ENCODE peak calls at places on chromosomes 2 and 18, in ten cellular contexts. K is neural progenitor cell; U is endodermal cell; M is A549; C is prostate gland; H is tibial artery; W is uterus; N is adrenal gland; B is right atrium auricular region; Q is CD8-positive, alpha-beta T cell. P is an unnamed sample.
A peak's percentile ranks its signal among the peaks of the same experiment; 100 is the strongest.

GRCh38 chr2:232488097-232488711 is 570 bp upstream of the ECEL1 start:
- DNase-seq in M (no peak), B (no peak), H (no peak), U (peak; percentile 88), K (peak; percentile 70), C (no peak), W (no peak), N (no peak), Q (no peak), P (no peak)

GRCh38 chr2:95292623-95293260 is 4.4 kb upstream of the KCNIP3 start:
- DNase-seq in K (no peak), Q (no peak), M (no peak), B (no peak), H (no peak), C (no peak), W (no peak), N (no peak), U (no peak), P (no peak)

GRCh38 chr2:25479761-25480160 is 138.0 kb upstream of the DNMT3A start:
- DNase-seq in C (peak; percentile 79), N (no peak), Q (no peak), M (no peak), H (no peak), U (no peak), K (no peak), B (no peak), W (no peak), P (no peak)

GRCh38 chr2:64018715-64019082 is 529 bp downstream of the VPS54 start:
- DNase-seq in N (peak; percentile 62), H (peak; percentile 38), W (peak; percentile 48), C (peak; percentile 38), M (no peak), Q (no peak), K (peak; percentile 63), B (no peak), U (no peak), P (no peak)

GRCh38 chr2:9179572-9180201 is 26.9 kb upstream of the ASAP2 start:
- DNase-seq in N (peak; percentile 61), C (no peak), Q (no peak), K (no peak), W (peak; percentile 76), M (peak; percentile 74), B (peak; percentile 90), H (peak; percentile 87), U (no peak), P (peak; percentile 88)

GRCh38 chr18:54209471-54210180 is 14.8 kb downstream of the MBD2 start:
- DNase-seq in B (no peak), H (no peak), K (no peak), W (no peak), U (no peak), M (no peak), N (no peak), C (no peak), Q (no peak), P (no peak)

GRCh38 chr2:38660282-38660681 is 5.6 kb upstream of the GALM start:
- DNase-seq in H (no peak), Q (no peak), K (no peak), B (no peak), C (no peak), M (no peak), W (no peak), U (no peak), N (no peak), P (no peak)

GRCh38 chr2:28368417-28368798 is 24.2 kb upstream of the FOSL2 start:
- DNase-seq in N (no peak), B (no peak), Q (no peak), M (no peak), H (no peak), K (no peak), C (no peak), U (peak; percentile 32), W (no peak), P (no peak)

GRCh38 chr2:128315829-128316776 is 2.6 kb downstream of the HS6ST1 start:
- DNase-seq in K (no peak), U (peak; percentile 53), H (peak; percentile 18), C (peak; percentile 10), N (peak; percentile 68), B (peak; percentile 56), W (no peak), Q (peak; percentile 47), M (no peak), P (peak; percentile 47)

GRCh38 chr18:57275111-57275510 is 77.2 kb upstream of the ST8SIA3 start:
- DNase-seq in H (no peak), W (no peak), Q (no peak), K (no peak), M (no peak), B (no peak), C (no peak), N (no peak), U (no peak), P (no peak)

GRCh38 chr2:217933326-217933993 is 69.3 kb downstream of the TNS1 start:
- DNase-seq in M (no peak), W (no peak), U (no peak), K (no peak), B (no peak), H (peak; percentile 66), Q (no peak), C (no peak), N (no peak), P (no peak)

GRCh38 chr2:31694444-31694843 is 113.7 kb upstream of the SRD5A2 start:
- DNase-seq in B (no peak), C (no peak), N (no peak), M (peak; percentile 57), Q (no peak), U (no peak), W (no peak), K (peak; percentile 5), H (no peak), P (no peak)

GRCh38 chr2:31696068-31696467 is 115.3 kb upstream of the SRD5A2 start:
- DNase-seq in B (no peak), C (no peak), H (no peak), K (no peak), W (no peak), N (no peak), M (peak; percentile 61), Q (no peak), U (no peak), P (no peak)

GRCh38 chr2:31688282-31688681 is 107.5 kb upstream of the SRD5A2 start:
- DNase-seq in K (no peak), N (no peak), Q (no peak), H (no peak), U (no peak), W (no peak), M (peak; percentile 46), B (no peak), C (no peak), P (no peak)

DNA sequence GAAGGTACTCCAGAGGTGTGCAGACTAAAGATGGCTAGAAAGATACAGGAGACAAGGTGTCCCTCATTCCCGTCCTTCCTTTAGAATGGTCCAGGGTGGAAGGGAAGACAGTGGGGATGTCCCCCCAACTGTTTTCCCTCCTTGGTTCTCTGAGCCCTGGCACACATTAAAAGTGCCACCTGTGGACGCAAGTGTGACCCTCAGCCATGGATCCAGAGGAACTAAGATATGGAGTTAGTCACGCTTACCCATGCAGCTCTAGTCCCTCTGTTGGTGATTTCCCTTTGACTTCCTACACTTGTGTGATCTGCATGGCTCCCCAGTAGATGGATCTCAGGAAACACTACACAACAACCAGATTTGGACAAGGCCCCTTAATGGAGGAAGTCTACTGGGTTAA is 113.1 kb upstream of the SRD5A2 start:
- DNase-seq in H (no peak), M (peak; percentile 26), Q (no peak), U (no peak), W (no peak), C (no peak), K (peak; percentile 12), N (no peak), B (no peak), P (no peak)
- H3K4me3 ChIP-seq in H (no peak overlapping the region), M (no peak overlapping the region), Q (no peak overlapping the region), U (peak overlapping the region; percentile 51), W (no peak overlapping the region), C (no peak overlapping the region), K (no peak overlapping the region), N (no peak overlapping the region), B (no peak overlapping the region), P (no peak overlapping the region)

DNA sequence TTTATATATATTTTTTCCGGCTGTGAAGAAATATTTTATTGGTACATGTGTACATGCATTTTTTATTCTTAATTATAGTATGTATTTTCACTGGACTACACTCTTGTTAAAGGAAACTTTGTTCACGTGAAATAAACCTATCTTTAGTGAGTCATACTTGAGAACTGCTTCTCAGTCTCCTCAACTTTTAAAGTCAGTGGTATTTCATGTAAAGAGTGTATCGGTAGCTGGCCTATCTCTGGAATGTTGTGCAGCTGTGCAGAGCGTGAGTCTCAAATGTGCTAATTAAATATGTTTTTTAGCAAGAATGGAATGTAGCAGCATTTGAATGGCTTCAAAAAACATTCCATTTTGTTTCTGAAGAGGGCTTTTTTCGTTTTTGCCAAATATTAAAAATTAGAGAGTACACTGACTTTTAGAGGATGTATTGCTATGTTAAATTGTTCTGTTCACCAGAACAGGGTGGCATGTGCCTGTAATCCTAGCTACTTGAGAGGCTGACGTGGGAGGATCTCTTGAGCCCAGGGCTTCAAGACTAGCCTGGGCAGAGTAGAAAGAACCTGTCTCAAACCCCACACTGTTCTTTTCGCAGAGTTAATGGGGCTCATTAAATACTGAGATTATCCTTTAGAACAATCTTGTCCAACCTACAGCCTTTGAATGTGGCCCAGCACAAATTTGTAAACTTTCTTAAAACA is 14.3 kb downstream of the SPTBN1 start:
- DNase-seq in Q (no peak), C (no peak), K (no peak), B (no peak), H (no peak), M (no peak), U (no peak), N (no peak), W (no peak), P (peak; percentile 34)
- H3K27ac ChIP-seq in Q (no peak overlapping the region), C (peak overlapping the region; percentile 18), K (no peak overlapping the region), B (peak overlapping the region; percentile 74), H (peak overlapping the region; percentile 52), M (no peak overlapping the region), U (no peak overlapping the region), N (no peak overlapping the region), W (peak overlapping the region; percentile 80), P (no peak overlapping the region)

GRCh38 chr18:46439037-46439436 is 218.0 kb downstream of the LOXHD1 start:
- DNase-seq in B (peak; percentile 44), W (no peak), Q (no peak), M (no peak), K (no peak), U (no peak), C (no peak), N (no peak), H (no peak), P (peak; percentile 26)
- H3K9me3 ChIP-seq in B (no peaks in the 10 kb centered on the region), W (no peaks in the 10 kb centered on the region), Q (no peaks in the 10 kb centered on the region), M (no peaks in the 10 kb centered on the region), K (no peaks in the 10 kb centered on the region), U (no peaks in the 10 kb centered on the region), C (no peaks in the 10 kb centered on the region), N (no peaks in the 10 kb centered on the region), H (no peaks in the 10 kb centered on the region), P (no peaks in the 10 kb centered on the region)

DNA sequence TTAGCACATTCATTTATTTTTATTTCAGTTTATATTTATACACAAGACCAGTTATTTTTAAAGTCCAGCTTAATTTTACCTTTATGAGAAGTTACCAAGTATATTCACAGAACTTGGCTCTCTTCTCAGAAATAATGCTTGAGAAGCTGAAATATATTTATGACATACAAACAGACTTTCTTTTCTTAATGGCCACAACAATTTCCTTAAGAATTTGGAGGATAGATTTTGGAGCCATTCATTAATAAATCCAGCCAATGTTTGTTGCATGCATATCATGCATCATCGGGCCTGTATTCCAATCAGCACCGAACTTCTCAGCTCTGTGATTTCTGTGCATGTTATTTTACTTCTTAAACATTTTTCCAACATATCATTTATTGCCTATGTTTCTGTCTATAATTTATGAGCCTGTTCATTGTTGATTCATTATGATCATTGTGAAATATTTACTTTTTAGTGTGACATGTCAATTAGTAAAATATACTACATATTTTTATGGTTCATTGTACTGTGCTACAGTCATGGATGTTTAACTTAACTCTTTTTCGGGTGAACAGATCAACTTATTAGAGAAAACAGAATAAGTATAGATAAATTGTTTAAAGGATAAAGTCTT is 3.5 kb downstream of the GULP1 start:
- DNase-seq in N (no peak), B (no peak), H (no peak), W (no peak), Q (no peak), U (no peak), M (no peak), K (no peak), C (no peak), P (no peak)
- H3K4me3 ChIP-seq in N (peak overlapping the region; percentile 87), B (no peak overlapping the region), H (peak overlapping the region; percentile 74), W (no peak overlapping the region), Q (no peak overlapping the region), U (peak overlapping the region; percentile 84), M (peak overlapping the region; percentile 84), K (peak overlapping the region; percentile 97), C (no peak overlapping the region), P (no peak overlapping the region)